ENCODE peak calls at places on chromosomes 7 and 10, in five cellular contexts. O, A, Q, X and B are unnamed samples.

GRCh38 chr7:21616796-21617436 is 74.1 kb downstream of the DNAH11 start:
- DNase-seq in O (no peak), A (no peak), Q (no peak), X (no peak), B (no peak)

GRCh38 chr7:111803015-111803758 is 240.9 kb upstream of the IMMP2L start:
- DNase-seq in O (no peak), A (no peak), Q (no peak), X (no peak), B (no peak)

GRCh38 chr7:99083068-99083651 is 60.7 kb downstream of the SMURF1 start:
- DNase-seq in O (no peak), A (no peak), Q (no peak), X (no peak), B (no peak)

GRCh38 chr10:28559661-28560060 is 26.7 kb downstream of the WAC start:
- DNase-seq in O (no peak), A (no peak), Q (no peak), X (no peak), B (no peak)

GRCh38 chr7:2128601-2129375 is 104.0 kb downstream of the MAD1L1 start:
- DNase-seq in O (no peak), A (no peak), Q (no peak), X (no peak), B (no peak)

GRCh38 chr7:136870799-136871487 is 2.5 kb downstream of the CHRM2 start:
- DNase-seq in O (no peak), A (no peak), Q (no peak), X (peak), B (no peak)

GRCh38 chr7:104791065-104791464 is 222.9 kb upstream of the KMT2E start:
- DNase-seq in O (no peak), A (no peak), Q (no peak), X (no peak), B (no peak)

GRCh38 chr10:3542185-3542611 is 242.8 kb downstream of the KLF6 start:
- DNase-seq in O (no peak), A (no peak), Q (no peak), X (no peak), B (no peak)

GRCh38 chr10:36494386-36494785 is 631.0 kb upstream of the ANKRD30A start:
- DNase-seq in O (no peak), A (no peak), Q (no peak), X (no peak), B (no peak)

DNA sequence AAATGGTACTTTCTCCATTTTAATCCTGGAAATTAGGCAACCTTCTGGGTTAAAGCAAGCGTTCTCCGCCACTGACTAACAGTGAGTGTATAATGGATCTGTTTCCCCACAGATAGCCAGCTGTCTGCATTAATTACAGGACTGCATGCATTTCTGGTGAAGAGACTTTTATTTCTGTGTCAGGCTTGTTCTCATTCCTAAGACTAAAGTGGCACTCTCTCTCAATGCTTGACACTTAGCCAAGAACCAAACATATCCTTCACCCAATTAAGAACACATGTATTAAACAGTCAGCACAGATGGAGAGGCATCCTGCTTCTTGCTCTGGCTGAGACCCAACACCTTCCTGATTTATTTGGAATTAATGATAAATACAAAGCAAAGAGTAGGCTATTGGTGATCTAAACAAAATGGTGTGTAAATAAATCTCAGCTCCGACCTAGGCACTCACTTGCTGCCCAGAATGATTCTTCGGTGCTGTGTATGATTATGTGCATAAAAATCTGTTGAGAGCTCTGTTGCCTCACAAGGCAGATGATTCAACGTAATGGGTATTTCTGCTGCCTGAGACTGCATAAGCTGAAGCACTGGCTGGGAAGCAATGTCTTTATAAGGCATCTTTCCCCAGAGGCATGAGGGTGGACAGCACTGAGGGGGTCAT is 16.8 kb downstream of the CALU start:
- DNase-seq in O (no peak), A (no peak), Q (no peak), X (no peak), B (no peak)
- H3K27ac ChIP-seq in O (no peak), A (no peak), Q (no peak), X (peak), B (no peak)

DNA sequence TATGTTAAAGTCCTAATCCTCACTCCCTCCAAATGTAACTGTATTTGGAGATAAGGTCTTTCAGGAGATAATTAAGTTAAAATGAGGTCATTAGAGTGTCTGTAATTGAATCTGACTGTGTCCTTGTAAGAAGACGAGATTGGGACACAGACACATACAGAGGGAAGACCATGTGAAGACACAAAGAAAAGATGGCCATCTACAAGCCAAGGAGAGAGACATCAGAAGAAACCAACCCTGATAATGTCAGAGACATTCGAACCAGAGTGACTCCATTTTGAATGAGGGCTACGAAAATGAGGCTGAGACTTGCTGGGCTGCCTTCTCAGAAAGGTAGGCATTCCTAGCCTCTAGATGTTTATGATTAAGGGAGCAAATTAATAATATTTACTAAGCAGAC is 542 bp upstream of the SAMD9L start:
- DNase-seq in O (no peak), A (no peak), Q (no peak), X (no peak), B (no peak)
- H3K4me3 ChIP-seq in O (peak), A (peak), Q (peak), X (peak), B (no peak)

GRCh38 chr10:667096-667495 is 22.4 kb downstream of the DIP2C start:
- DNase-seq in O (no peak), A (no peak), Q (no peak), X (no peak), B (no peak)
- H3K27ac ChIP-seq in O (no peak), A (no peak), Q (no peak), X (no peak), B (no peak)

DNA sequence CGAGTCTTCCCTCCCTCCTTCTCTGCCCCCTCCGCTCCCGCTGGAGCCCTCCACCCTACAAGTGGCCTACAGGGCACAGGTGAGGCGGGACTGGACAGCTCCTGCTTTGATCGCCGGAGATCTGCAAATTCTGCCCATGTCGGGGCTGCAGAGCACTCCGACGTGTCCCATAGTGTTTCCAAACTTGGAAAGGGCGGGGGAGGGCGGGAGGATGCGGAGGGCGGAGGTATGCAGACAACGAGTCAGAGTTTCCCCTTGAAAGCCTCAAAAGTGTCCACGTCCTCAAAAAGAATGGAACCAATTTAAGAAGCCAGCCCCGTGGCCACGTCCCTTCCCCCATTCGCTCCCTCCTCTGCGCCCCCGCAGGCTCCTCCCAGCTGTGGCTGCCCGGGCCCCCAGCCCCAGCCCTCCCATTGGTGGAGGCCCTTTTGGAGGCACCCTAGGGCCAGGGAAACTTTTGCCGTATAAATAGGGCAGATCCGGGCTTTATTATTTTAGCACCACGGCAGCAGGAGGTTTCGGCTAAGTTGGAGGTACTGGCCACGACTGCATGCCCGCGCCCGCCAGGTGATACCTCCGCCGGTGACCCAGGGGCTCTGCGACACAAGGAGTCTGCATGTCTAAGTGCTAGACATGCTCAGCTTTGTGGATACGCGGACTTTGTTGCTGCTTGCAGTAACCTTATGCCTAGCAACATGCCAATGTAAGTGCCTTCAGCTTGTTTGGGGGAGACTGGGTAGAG is at the start of gene COL1A2:
- DNase-seq in O (peak), A (peak), Q (no peak), X (peak), B (peak)
- H3K4me3 ChIP-seq in O (peak), A (peak), Q (peak), X (peak), B (no peak)

GRCh38 chr10:6065845-6066244 is 3.7 kb upstream of the IL2RA start:
- DNase-seq in O (peak), A (no peak), Q (no peak), X (peak), B (no peak)
- H3K27ac ChIP-seq in O (no peak), A (no peak), Q (no peak), X (peak), B (no peak)

GRCh38 chr7:157077986-157078644 is 60.6 kb upstream of the UBE3C start:
- DNase-seq in O (peak), A (no peak), Q (no peak), X (no peak), B (no peak)
- H3K4me3 ChIP-seq in O (no peak), A (no peak), Q (no peak), X (no peak), B (no peak)

GRCh38 chr7:139081584-139081983 is 27.9 kb downstream of the ZC3HAV1 start:
- DNase-seq in O (no peak), A (no peak), Q (no peak), X (no peak), B (no peak)

GRCh38 chr7:139080905-139081304 is 28.6 kb downstream of the ZC3HAV1 start:
- DNase-seq in O (no peak), A (no peak), Q (no peak), X (no peak), B (no peak)

GRCh38 chr7:139078399-139078798 is 31.1 kb downstream of the ZC3HAV1 start:
- DNase-seq in O (no peak), A (no peak), Q (no peak), X (no peak), B (no peak)

GRCh38 chr7:139078911-139079310 is 30.6 kb downstream of the ZC3HAV1 start:
- DNase-seq in O (no peak), A (no peak), Q (no peak), X (no peak), B (no peak)

DNA sequence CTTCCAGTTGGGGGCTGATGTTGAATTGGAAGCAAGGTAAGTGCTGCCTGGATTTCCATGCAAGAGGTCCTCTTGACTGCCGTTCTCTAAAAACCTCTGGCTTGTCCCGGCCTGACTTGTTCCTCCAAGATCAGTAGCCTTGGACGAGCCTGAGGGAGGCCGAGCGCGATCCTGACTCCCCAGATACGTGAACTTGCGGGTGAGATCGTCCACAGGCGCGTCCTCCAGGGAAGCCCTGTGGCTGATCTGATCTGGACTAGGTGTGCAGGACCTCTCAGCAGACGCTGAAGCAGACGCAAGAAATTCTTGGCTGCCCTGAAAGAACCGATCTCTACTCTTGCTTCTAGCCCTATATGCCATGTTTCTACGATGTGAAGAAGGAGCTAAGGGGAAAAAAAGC is 29.7 kb downstream of the ZC3HAV1 start:
- DNase-seq in O (no peak), A (no peak), Q (no peak), X (no peak), B (no peak)
- H3K27ac ChIP-seq in O (no peak), A (no peak), Q (no peak), X (no peak), B (no peak)